ENCODE peak calls at places on chromosomes 16 and 17, in seven cellular contexts. One of them, this sample, is unnamed. For H3K4me1, the result is how much of the 10 kb centered on the place peaks cover.

GRCh38 chr16:48381201-48381600 is 4.0 kb downstream of the SIAH1 start:
- DNase-seq in heart right ventricle: no peak
- DNase-seq in GM23338: no peak
- DNase-seq in adipocyte: peak
- DNase-seq in aorta: no peak
- DNase-seq in CD8-positive, alpha-beta memory T cell: no peak
- DNase-seq in neuronal stem cell: no peak
- DNase-seq in this sample: no peak

GRCh38 chr16:47247691-47248090 is 103.9 kb upstream of the NETO2 start:
- DNase-seq in heart right ventricle: no peak
- DNase-seq in GM23338: no peak
- DNase-seq in adipocyte: no peak
- DNase-seq in aorta: no peak
- DNase-seq in CD8-positive, alpha-beta memory T cell: no peak
- DNase-seq in neuronal stem cell: no peak
- DNase-seq in this sample: no peak

GRCh38 chr17:67628580-67629013 is 89.1 kb upstream of the NOL11 start:
- DNase-seq in heart right ventricle: peak
- DNase-seq in GM23338: peak
- DNase-seq in adipocyte: no peak
- DNase-seq in aorta: no peak
- DNase-seq in CD8-positive, alpha-beta memory T cell: no peak
- DNase-seq in neuronal stem cell: no peak
- DNase-seq in this sample: no peak

GRCh38 chr17:72900542-72900941 is 191.9 kb downstream of the SLC39A11 start:
- DNase-seq in heart right ventricle: no peak
- DNase-seq in GM23338: no peak
- DNase-seq in adipocyte: no peak
- DNase-seq in aorta: no peak
- DNase-seq in CD8-positive, alpha-beta memory T cell: no peak
- DNase-seq in neuronal stem cell: no peak
- DNase-seq in this sample: no peak

GRCh38 chr16:23274968-23275367 is 27.1 kb upstream of the SCNN1B start:
- DNase-seq in heart right ventricle: no peak
- DNase-seq in GM23338: peak
- DNase-seq in adipocyte: no peak
- DNase-seq in aorta: no peak
- DNase-seq in CD8-positive, alpha-beta memory T cell: no peak
- DNase-seq in neuronal stem cell: no peak
- DNase-seq in this sample: no peak

GRCh38 chr16:8370374-8371015 is 219.8 kb downstream of the TMEM114 start:
- DNase-seq in heart right ventricle: no peak
- DNase-seq in GM23338: peak
- DNase-seq in adipocyte: no peak
- DNase-seq in aorta: no peak
- DNase-seq in CD8-positive, alpha-beta memory T cell: no peak
- DNase-seq in neuronal stem cell: no peak
- DNase-seq in this sample: no peak

GRCh38 chr16:1525871-1526607 is 7.4 kb upstream of the TMEM204 start:
- DNase-seq in heart right ventricle: peak
- DNase-seq in GM23338: no peak
- DNase-seq in adipocyte: no peak
- DNase-seq in aorta: no peak
- DNase-seq in CD8-positive, alpha-beta memory T cell: peak
- DNase-seq in neuronal stem cell: no peak
- DNase-seq in this sample: no peak

GRCh38 chr17:58337600-58338453 is 9.2 kb upstream of the TSPOAP1 start:
- DNase-seq in heart right ventricle: peak
- DNase-seq in GM23338: peak
- DNase-seq in adipocyte: peak
- DNase-seq in aorta: peak
- DNase-seq in CD8-positive, alpha-beta memory T cell: peak
- DNase-seq in neuronal stem cell: no peak
- DNase-seq in this sample: peak

GRCh38 chr17:6756425-6757012 is 673 bp downstream of the XAF1 start:
- DNase-seq in heart right ventricle: no peak
- DNase-seq in GM23338: no peak
- DNase-seq in adipocyte: no peak
- DNase-seq in aorta: no peak
- DNase-seq in CD8-positive, alpha-beta memory T cell: no peak
- DNase-seq in neuronal stem cell: no peak
- DNase-seq in this sample: no peak

GRCh38 chr17:77909816-77910215 is 48.7 kb upstream of the TNRC6C start:
- DNase-seq in heart right ventricle: no peak
- DNase-seq in GM23338: no peak
- DNase-seq in adipocyte: no peak
- DNase-seq in aorta: peak
- DNase-seq in CD8-positive, alpha-beta memory T cell: peak
- DNase-seq in neuronal stem cell: no peak
- DNase-seq in this sample: no peak

GRCh38 chr16:80819988-80820387 is 15.6 kb upstream of the CDYL2 start:
- DNase-seq in heart right ventricle: no peak
- DNase-seq in GM23338: no peak
- DNase-seq in adipocyte: no peak
- DNase-seq in aorta: no peak
- DNase-seq in CD8-positive, alpha-beta memory T cell: no peak
- DNase-seq in neuronal stem cell: no peak
- DNase-seq in this sample: no peak

GRCh38 chr17:69175812-69176517 is 34.3 kb upstream of the ABCA6 start:
- DNase-seq in heart right ventricle: no peak
- DNase-seq in GM23338: no peak
- DNase-seq in adipocyte: peak
- DNase-seq in aorta: no peak
- DNase-seq in CD8-positive, alpha-beta memory T cell: no peak
- DNase-seq in neuronal stem cell: no peak
- DNase-seq in this sample: no peak

GRCh38 chr16:89581045-89581695 is 5.6 kb downstream of the CPNE7 start:
- DNase-seq in heart right ventricle: no peak
- DNase-seq in GM23338: no peak
- DNase-seq in adipocyte: peak
- DNase-seq in aorta: no peak
- DNase-seq in CD8-positive, alpha-beta memory T cell: no peak
- DNase-seq in neuronal stem cell: no peak
- DNase-seq in this sample: no peak

GRCh38 chr17:46964315-46965265 is 14.5 kb downstream of the RPRML start:
- DNase-seq in heart right ventricle: no peak
- DNase-seq in GM23338: peak
- DNase-seq in adipocyte: peak
- DNase-seq in aorta: no peak
- DNase-seq in CD8-positive, alpha-beta memory T cell: no peak
- DNase-seq in neuronal stem cell: peak
- DNase-seq in this sample: no peak

GRCh38 chr17:55743103-55743679 is 7.7 kb upstream of the PCTP start:
- DNase-seq in heart right ventricle: no peak
- DNase-seq in GM23338: no peak
- DNase-seq in adipocyte: no peak
- DNase-seq in aorta: no peak
- DNase-seq in CD8-positive, alpha-beta memory T cell: no peak
- DNase-seq in neuronal stem cell: no peak
- DNase-seq in this sample: no peak

GRCh38 chr17:33461051-33461450 is 168.0 kb upstream of the ASIC2 start:
- DNase-seq in heart right ventricle: no peak
- DNase-seq in GM23338: no peak
- DNase-seq in adipocyte: no peak
- DNase-seq in aorta: no peak
- DNase-seq in CD8-positive, alpha-beta memory T cell: no peak
- DNase-seq in neuronal stem cell: no peak
- DNase-seq in this sample: no peak

GRCh38 chr16:84982434-84982833 is 28.9 kb downstream of the ZDHHC7 start:
- DNase-seq in heart right ventricle: no peak
- DNase-seq in GM23338: no peak
- DNase-seq in adipocyte: no peak
- DNase-seq in aorta: no peak
- DNase-seq in CD8-positive, alpha-beta memory T cell: no peak
- DNase-seq in neuronal stem cell: no peak
- DNase-seq in this sample: peak

GRCh38 chr17:55717898-55718735 is 4.5 kb downstream of the TMEM100 start:
- DNase-seq in heart right ventricle: peak
- DNase-seq in GM23338: peak
- DNase-seq in adipocyte: peak
- DNase-seq in aorta: peak
- DNase-seq in CD8-positive, alpha-beta memory T cell: peak
- DNase-seq in neuronal stem cell: peak
- DNase-seq in this sample: peak

GRCh38 chr17:76382803-76383644 is 1.4 kb upstream of the SPHK1 start:
- DNase-seq in heart right ventricle: peak
- DNase-seq in GM23338: peak
- DNase-seq in adipocyte: peak
- DNase-seq in aorta: peak
- DNase-seq in CD8-positive, alpha-beta memory T cell: peak
- DNase-seq in neuronal stem cell: peak
- DNase-seq in this sample: no peak

GRCh38 chr16:88730632-88731607 is 24.6 kb downstream of the CTU2 start:
- DNase-seq in heart right ventricle: no peak
- DNase-seq in GM23338: no peak
- DNase-seq in adipocyte: no peak
- DNase-seq in aorta: no peak
- DNase-seq in CD8-positive, alpha-beta memory T cell: no peak
- DNase-seq in neuronal stem cell: no peak
- DNase-seq in this sample: no peak

GRCh38 chr17:18226284-18226945 is 980 bp downstream of the LLGL1 start:
- DNase-seq in heart right ventricle: no peak
- DNase-seq in GM23338: no peak
- DNase-seq in adipocyte: peak
- DNase-seq in aorta: no peak
- DNase-seq in CD8-positive, alpha-beta memory T cell: no peak
- DNase-seq in neuronal stem cell: no peak
- DNase-seq in this sample: no peak

GRCh38 chr16:4693296-4693955 is at the start of gene NUDT16L1:
- DNase-seq in heart right ventricle: peak
- DNase-seq in GM23338: peak
- DNase-seq in adipocyte: peak
- DNase-seq in aorta: peak
- DNase-seq in CD8-positive, alpha-beta memory T cell: peak
- DNase-seq in neuronal stem cell: peak
- DNase-seq in this sample: peak
- H3K4me1 ChIP-seq in heart right ventricle: under half
- H3K4me1 ChIP-seq in GM23338: under half
- H3K4me1 ChIP-seq in adipocyte: under half
- H3K4me1 ChIP-seq in aorta: under half
- H3K4me1 ChIP-seq in CD8-positive, alpha-beta memory T cell: under half
- H3K4me1 ChIP-seq in neuronal stem cell: under half
- H3K4me1 ChIP-seq in this sample: under half

GRCh38 chr16:70157105-70157476 is 16.5 kb upstream of the CLEC18C start:
- DNase-seq in heart right ventricle: no peak
- DNase-seq in GM23338: no peak
- DNase-seq in adipocyte: no peak
- DNase-seq in aorta: no peak
- DNase-seq in CD8-positive, alpha-beta memory T cell: peak
- DNase-seq in neuronal stem cell: no peak
- DNase-seq in this sample: no peak

GRCh38 chr16:70151391-70151790 is 22.2 kb upstream of the CLEC18C start:
- DNase-seq in heart right ventricle: no peak
- DNase-seq in GM23338: no peak
- DNase-seq in adipocyte: no peak
- DNase-seq in aorta: no peak
- DNase-seq in CD8-positive, alpha-beta memory T cell: no peak
- DNase-seq in neuronal stem cell: no peak
- DNase-seq in this sample: no peak

GRCh38 chr16:70156207-70156978 is 17.2 kb upstream of the CLEC18C start:
- DNase-seq in heart right ventricle: no peak
- DNase-seq in GM23338: no peak
- DNase-seq in adipocyte: no peak
- DNase-seq in aorta: no peak
- DNase-seq in CD8-positive, alpha-beta memory T cell: peak
- DNase-seq in neuronal stem cell: no peak
- DNase-seq in this sample: no peak

GRCh38 chr16:70152578-70153302 is 20.8 kb upstream of the CLEC18C start:
- DNase-seq in heart right ventricle: no peak
- DNase-seq in GM23338: no peak
- DNase-seq in adipocyte: no peak
- DNase-seq in aorta: no peak
- DNase-seq in CD8-positive, alpha-beta memory T cell: no peak
- DNase-seq in neuronal stem cell: no peak
- DNase-seq in this sample: no peak

GRCh38 chr16:70151941-70152509 is 21.6 kb upstream of the CLEC18C start:
- DNase-seq in heart right ventricle: no peak
- DNase-seq in GM23338: no peak
- DNase-seq in adipocyte: no peak
- DNase-seq in aorta: no peak
- DNase-seq in CD8-positive, alpha-beta memory T cell: no peak
- DNase-seq in neuronal stem cell: no peak
- DNase-seq in this sample: no peak
- H3K4me1 ChIP-seq in heart right ventricle: under half
- H3K4me1 ChIP-seq in GM23338: under half
- H3K4me1 ChIP-seq in adipocyte: under half
- H3K4me1 ChIP-seq in aorta: under half
- H3K4me1 ChIP-seq in CD8-positive, alpha-beta memory T cell: under half
- H3K4me1 ChIP-seq in neuronal stem cell: under half
- H3K4me1 ChIP-seq in this sample: under half

DNA sequence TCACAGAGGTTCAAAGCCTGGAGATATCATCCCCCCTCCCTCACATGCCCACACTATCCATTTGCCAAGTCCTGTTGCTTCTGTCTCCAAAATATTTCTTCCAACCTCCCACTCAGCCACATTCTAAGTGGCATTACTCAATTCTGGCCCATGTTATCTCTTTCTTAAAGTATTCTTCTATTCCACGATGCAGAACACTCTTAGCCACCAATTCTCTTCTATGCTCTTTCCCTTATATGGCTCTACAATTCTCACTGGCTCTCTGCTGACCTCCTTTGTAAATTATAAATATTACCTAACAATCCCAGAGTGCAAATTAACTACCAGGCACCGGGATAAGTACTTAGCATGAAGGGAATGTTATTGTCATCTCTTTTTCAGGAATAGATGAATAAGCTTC is 82.4 kb downstream of the KCNJ2 start:
- DNase-seq in heart right ventricle: no peak
- DNase-seq in GM23338: no peak
- DNase-seq in adipocyte: no peak
- DNase-seq in aorta: no peak
- DNase-seq in CD8-positive, alpha-beta memory T cell: no peak
- DNase-seq in neuronal stem cell: no peak
- DNase-seq in this sample: no peak
- H3K4me1 ChIP-seq in heart right ventricle: under half
- H3K4me1 ChIP-seq in GM23338: under half
- H3K4me1 ChIP-seq in adipocyte: under half
- H3K4me1 ChIP-seq in aorta: under half
- H3K4me1 ChIP-seq in CD8-positive, alpha-beta memory T cell: under half
- H3K4me1 ChIP-seq in neuronal stem cell: under half
- H3K4me1 ChIP-seq in this sample: under half

GRCh38 chr16:10896165-10896564 is 19.2 kb downstream of the CIITA start:
- DNase-seq in heart right ventricle: no peak
- DNase-seq in GM23338: no peak
- DNase-seq in adipocyte: no peak
- DNase-seq in aorta: no peak
- DNase-seq in CD8-positive, alpha-beta memory T cell: no peak
- DNase-seq in neuronal stem cell: no peak
- DNase-seq in this sample: no peak

GRCh38 chr16:10895053-10895946 is 18.3 kb downstream of the CIITA start:
- DNase-seq in heart right ventricle: peak
- DNase-seq in GM23338: peak
- DNase-seq in adipocyte: peak
- DNase-seq in aorta: peak
- DNase-seq in CD8-positive, alpha-beta memory T cell: peak
- DNase-seq in neuronal stem cell: peak
- DNase-seq in this sample: peak

GRCh38 chr16:10897134-10897533 is 20.1 kb downstream of the CIITA start:
- DNase-seq in heart right ventricle: no peak
- DNase-seq in GM23338: no peak
- DNase-seq in adipocyte: no peak
- DNase-seq in aorta: no peak
- DNase-seq in CD8-positive, alpha-beta memory T cell: no peak
- DNase-seq in neuronal stem cell: no peak
- DNase-seq in this sample: no peak

GRCh38 chr16:10892782-10893181 is 15.8 kb downstream of the CIITA start:
- DNase-seq in heart right ventricle: no peak
- DNase-seq in GM23338: peak
- DNase-seq in adipocyte: no peak
- DNase-seq in aorta: no peak
- DNase-seq in CD8-positive, alpha-beta memory T cell: no peak
- DNase-seq in neuronal stem cell: no peak
- DNase-seq in this sample: no peak

GRCh38 chr16:10896723-10897122 is 19.7 kb downstream of the CIITA start:
- DNase-seq in heart right ventricle: no peak
- DNase-seq in GM23338: no peak
- DNase-seq in adipocyte: no peak
- DNase-seq in aorta: no peak
- DNase-seq in CD8-positive, alpha-beta memory T cell: no peak
- DNase-seq in neuronal stem cell: no peak
- DNase-seq in this sample: no peak
- H3K4me1 ChIP-seq in heart right ventricle: under half
- H3K4me1 ChIP-seq in GM23338: under half
- H3K4me1 ChIP-seq in adipocyte: under half
- H3K4me1 ChIP-seq in aorta: under half
- H3K4me1 ChIP-seq in CD8-positive, alpha-beta memory T cell: under half
- H3K4me1 ChIP-seq in neuronal stem cell: under half
- H3K4me1 ChIP-seq in this sample: under half